ENCODE peak calls at places on chromosomes 5 and 9, in four cellular contexts. T is A549; E is effector memory CD4-positive, alpha-beta T cell; N is LNCaP clone FGC. G is an unnamed sample.

GRCh38 chr5:122500245-122501086 is 188.4 kb downstream of the SNCAIP start:
- DNase-seq in T (peak), E (no peak), N (no peak), G (no peak)

GRCh38 chr9:95197692-95198271 is 119.7 kb downstream of the FANCC start:
- DNase-seq in T (no peak), E (no peak), N (peak), G (no peak)

GRCh38 chr5:40603378-40603777 is 76.3 kb upstream of the PTGER4 start:
- DNase-seq in T (no peak), E (no peak), N (no peak), G (no peak)

GRCh38 chr5:159616967-159617366 is 286.7 kb upstream of the IL12B start:
- DNase-seq in T (no peak), E (no peak), N (no peak), G (no peak)

GRCh38 chr9:132973713-132974112 is 4.8 kb upstream of the GFI1B start:
- DNase-seq in T (peak), E (no peak), N (no peak), G (no peak)

GRCh38 chr5:158876263-158876942 is 223.3 kb downstream of the EBF1 start:
- DNase-seq in T (no peak), E (no peak), N (no peak), G (no peak)

GRCh38 chr5:26003966-26004365 is 1034.4 kb downstream of the CDH9 start:
- DNase-seq in T (no peak), E (no peak), N (no peak), G (no peak)

GRCh38 chr9:135948873-135949665 is 12.1 kb downstream of the UBAC1 start:
- DNase-seq in T (no peak), E (no peak), N (no peak), G (no peak)

GRCh38 chr9:2324742-2325141 is 296.8 kb upstream of the VLDLR start:
- DNase-seq in T (no peak), E (no peak), N (no peak), G (no peak)

GRCh38 chr9:36045610-36046009 is 8.9 kb downstream of the RECK start:
- DNase-seq in T (no peak), E (no peak), N (no peak), G (no peak)

GRCh38 chr9:128917151-128917849 is 3.5 kb upstream of the PHYHD1 start:
- DNase-seq in T (no peak), E (no peak), N (peak), G (peak)

GRCh38 chr5:51960617-51961115 is 577.4 kb downstream of the ISL1 start:
- DNase-seq in T (no peak), E (no peak), N (no peak), G (no peak)

GRCh38 chr5:32444946-32445758 is 612 bp upstream of the ZFR start:
- DNase-seq in T (no peak), E (no peak), N (no peak), G (no peak)

GRCh38 chr5:169637856-169638190 is 748 bp downstream of the DOCK2 start:
- DNase-seq in T (no peak), E (peak), N (no peak), G (peak)

GRCh38 chr9:78235296-78235770 is 542 bp upstream of the CEP78 start:
- DNase-seq in T (peak), E (no peak), N (no peak), G (no peak)

GRCh38 chr9:2228132-2228531 is 213.0 kb downstream of the SMARCA2 start:
- DNase-seq in T (no peak), E (no peak), N (no peak), G (peak)

GRCh38 chr5:56211298-56211865 is 21.7 kb downstream of the ANKRD55 start:
- DNase-seq in T (peak), E (no peak), N (no peak), G (peak)

GRCh38 chr5:154179846-154180710 is 10.5 kb upstream of the GALNT10 start:
- DNase-seq in T (peak), E (no peak), N (peak), G (no peak)

GRCh38 chr5:67095346-67095871 is 101.2 kb downstream of the CD180 start:
- DNase-seq in T (no peak), E (no peak), N (no peak), G (peak)

GRCh38 chr9:93952119-93952783 is 2.9 kb downstream of the BARX1 start:
- DNase-seq in T (no peak), E (no peak), N (no peak), G (no peak)

GRCh38 chr9:93955356-93956182 is 414 bp upstream of the BARX1 start:
- DNase-seq in T (peak), E (peak), N (no peak), G (no peak)

GRCh38 chr9:93954436-93955355 is at the start of gene BARX1:
- DNase-seq in T (no peak), E (no peak), N (no peak), G (no peak)

GRCh38 chr9:93952784-93953491 is 2.2 kb downstream of the BARX1 start:
- DNase-seq in T (no peak), E (no peak), N (no peak), G (no peak)

DNA sequence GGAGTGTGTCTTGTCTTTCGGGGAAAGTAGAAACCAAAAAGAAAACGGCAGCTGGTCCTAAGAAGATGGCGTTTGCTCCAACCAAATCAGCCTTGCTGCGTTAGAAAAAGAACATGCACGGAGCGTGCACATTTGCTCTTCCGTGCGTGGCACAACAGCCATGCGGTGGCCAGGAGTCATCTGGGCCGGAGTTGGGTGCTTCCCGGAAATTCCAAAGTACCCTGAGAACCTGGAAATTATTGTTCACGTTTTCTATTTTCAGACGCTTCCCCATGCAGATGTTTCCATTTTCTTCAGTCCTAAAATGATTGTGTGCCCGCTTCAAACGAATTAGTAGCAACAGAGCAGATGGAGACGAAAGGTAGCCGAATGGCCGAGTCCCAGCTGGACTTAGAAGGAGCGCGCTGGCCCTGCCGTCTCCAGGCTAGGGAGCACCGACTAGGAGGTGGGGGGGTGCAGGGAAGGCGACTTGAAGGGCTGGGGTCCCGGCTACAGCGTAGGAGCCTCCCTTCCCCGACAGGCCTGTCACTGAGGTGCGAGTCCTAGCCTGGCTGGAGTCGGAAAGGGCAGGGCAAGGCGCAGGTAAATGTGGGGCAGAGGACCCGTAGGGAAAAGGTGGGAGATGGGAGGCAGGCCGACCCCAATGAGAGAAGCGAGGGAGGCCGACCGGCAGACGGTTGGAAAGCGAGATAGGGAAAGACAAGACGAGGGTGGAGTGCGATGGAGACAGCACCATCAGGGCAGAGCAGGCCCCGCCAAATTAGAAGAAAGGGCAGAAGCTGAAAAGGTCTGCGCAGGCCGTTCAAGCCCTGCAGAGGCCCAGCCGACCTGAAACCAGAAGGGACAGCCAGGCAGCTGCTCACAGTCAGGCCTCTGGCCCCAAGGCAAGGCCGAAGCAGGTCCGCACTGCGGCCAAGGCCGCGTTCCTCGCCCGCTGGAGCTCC is 1.4 kb downstream of the BARX1 start:
- DNase-seq in T (no peak), E (no peak), N (no peak), G (no peak)
- H3K4me3 ChIP-seq in T (no peak), E (no peak), N (no peak), G (no peak)

DNA sequence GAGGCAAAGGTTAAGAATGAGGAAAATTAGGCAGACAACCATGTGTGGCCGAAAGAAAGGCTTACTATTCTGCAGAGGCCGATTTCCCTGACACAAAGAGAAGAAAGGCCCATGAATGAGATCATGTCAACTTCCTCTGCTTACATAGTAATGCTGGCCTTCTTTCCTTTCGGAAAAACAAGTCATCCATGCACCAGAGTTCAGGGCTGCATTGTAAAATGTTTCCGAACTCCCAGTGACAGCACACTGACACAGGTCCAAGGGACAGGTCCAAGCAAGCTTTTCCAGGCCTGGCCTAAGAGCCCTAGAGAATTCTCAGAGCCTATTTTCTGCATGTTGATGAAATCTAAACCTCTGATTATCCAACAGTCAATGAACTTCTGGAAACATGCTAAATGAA is 140.9 kb downstream of the ZNF608 start:
- DNase-seq in T (no peak), E (no peak), N (no peak), G (no peak)
- H3K4me3 ChIP-seq in T (no peak), E (no peak), N (no peak), G (no peak)

GRCh38 chr9:20783057-20784038 is 99.3 kb downstream of the FOCAD start:
- DNase-seq in T (no peak), E (no peak), N (no peak), G (no peak)

GRCh38 chr9:20786807-20787206 is 102.7 kb downstream of the FOCAD start:
- DNase-seq in T (no peak), E (no peak), N (no peak), G (no peak)

GRCh38 chr9:20784196-20784595 is 100.1 kb downstream of the FOCAD start:
- DNase-seq in T (no peak), E (no peak), N (no peak), G (no peak)

GRCh38 chr9:20781086-20781485 is 97.0 kb downstream of the FOCAD start:
- DNase-seq in T (no peak), E (no peak), N (no peak), G (no peak)

GRCh38 chr9:20782289-20782688 is 98.2 kb downstream of the FOCAD start:
- DNase-seq in T (no peak), E (no peak), N (no peak), G (no peak)
- H3K4me3 ChIP-seq in T (no peak), E (no peak), N (no peak), G (no peak)

GRCh38 chr5:156119692-156120091 is 207.3 kb upstream of the SGCD start:
- DNase-seq in T (no peak), E (no peak), N (no peak), G (no peak)
- H3K4me3 ChIP-seq in T (no peak), E (no peak), N (no peak), G (no peak)

GRCh38 chr5:14582797-14583137 is 1.2 kb downstream of the OTULINL start:
- DNase-seq in T (no peak), E (no peak), N (no peak), G (no peak)
- H3K4me3 ChIP-seq in T (peak), E (peak), N (peak), G (no peak)

DNA sequence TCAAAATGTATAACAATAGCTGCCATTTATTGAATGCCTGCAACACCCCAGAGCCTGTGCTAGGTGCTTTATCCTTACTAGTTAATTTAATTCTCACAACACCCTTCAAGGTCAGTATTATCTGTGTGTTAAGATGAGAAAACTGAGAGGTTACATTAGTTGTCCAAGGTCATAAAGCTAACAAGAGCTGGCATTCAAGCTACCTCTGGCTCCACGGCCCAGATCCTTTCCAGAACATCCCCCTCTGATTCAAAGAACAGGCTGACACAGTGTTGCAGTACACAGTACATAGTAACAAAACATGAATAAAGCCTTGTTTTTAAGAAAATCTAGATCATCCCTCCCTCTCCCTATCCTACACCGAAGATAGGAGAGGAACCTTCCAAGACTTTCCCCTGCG is 9.4 kb upstream of the FRMPD1 start:
- DNase-seq in T (no peak), E (no peak), N (no peak), G (no peak)
- H3K4me3 ChIP-seq in T (no peak), E (no peak), N (no peak), G (no peak)

G was measured in lung.